ENCODE peak calls at places on chromosomes 12 and 14, in eight cellular contexts. F is endothelial cell, P is pancreas, Y is NB4, N is upper lobe of left lung, E is testis, U is IMR-90, R is Calu3. L is an unnamed sample.

GRCh38 chr14:101025131-101025530 is 121.6 kb upstream of the RTL1 start:
- DNase-seq in F (no peak), P (no peak), Y (no peak), N (no peak), E (no peak), U (no peak), R (no peak), L (no peak)

GRCh38 chr12:11085419-11085818 is 6.7 kb downstream of the TAS2R43 start:
- DNase-seq in F (no peak), P (no peak), Y (no peak), N (no peak), E (no peak), U (no peak), R (no peak), L (no peak)

GRCh38 chr14:90368946-90369721 is 27.7 kb upstream of the CALM1 start:
- DNase-seq in F (no peak), P (no peak), Y (no peak), N (no peak), E (no peak), U (peak), R (no peak), L (no peak)

GRCh38 chr14:92649934-92650545 is 98.4 kb downstream of the LGMN start:
- DNase-seq in F (no peak), P (peak), Y (peak), N (peak), E (peak), U (peak), R (no peak), L (no peak)

GRCh38 chr12:73220951-73221350 is 948.8 kb downstream of the TRHDE start:
- DNase-seq in F (no peak), P (no peak), Y (no peak), N (no peak), E (no peak), U (no peak), R (no peak), L (no peak)

GRCh38 chr12:111271674-111272418 is 97.0 kb downstream of the PHETA1 start:
- DNase-seq in F (no peak), P (no peak), Y (peak), N (no peak), E (no peak), U (no peak), R (no peak), L (no peak)

GRCh38 chr14:75960219-75960618 is 21.6 kb downstream of the TGFB3 start:
- DNase-seq in F (no peak), P (no peak), Y (no peak), N (no peak), E (no peak), U (no peak), R (no peak), L (no peak)

GRCh38 chr12:48075833-48076232 is 30.0 kb downstream of the SENP1 start:
- DNase-seq in F (no peak), P (no peak), Y (no peak), N (no peak), E (no peak), U (no peak), R (no peak), L (no peak)

GRCh38 chr12:49298160-49298559 is 3.2 kb downstream of the PRPH start:
- DNase-seq in F (no peak), P (no peak), Y (peak), N (no peak), E (peak), U (no peak), R (peak), L (no peak)

GRCh38 chr12:130626601-130627000 is 89.5 kb downstream of the RIMBP2 start:
- DNase-seq in F (no peak), P (no peak), Y (no peak), N (no peak), E (no peak), U (no peak), R (no peak), L (no peak)

GRCh38 chr14:44767646-44768173 is 194.0 kb downstream of the KLHL28 start:
- DNase-seq in F (no peak), P (no peak), Y (no peak), N (no peak), E (no peak), U (no peak), R (no peak), L (no peak)

GRCh38 chr14:64293976-64294671 is at the start of gene ESR2:
- DNase-seq in F (peak), P (peak), Y (no peak), N (peak), E (peak), U (peak), R (peak), L (peak)

GRCh38 chr12:53199700-53200099 is 7.4 kb downstream of the ITGB7 start:
- DNase-seq in F (no peak), P (no peak), Y (no peak), N (no peak), E (no peak), U (no peak), R (no peak), L (no peak)

GRCh38 chr14:89909586-89909985 is 44.9 kb downstream of the EFCAB11 start:
- DNase-seq in F (no peak), P (no peak), Y (no peak), N (no peak), E (no peak), U (no peak), R (no peak), L (no peak)

GRCh38 chr12:7806863-7807487 is 17.8 kb downstream of the NANOG start:
- DNase-seq in F (peak), P (peak), Y (peak), N (peak), E (peak), U (peak), R (peak), L (peak)

GRCh38 chr14:100875861-100876590 is 27.5 kb downstream of the RTL1 start:
- DNase-seq in F (no peak), P (no peak), Y (no peak), N (no peak), E (no peak), U (no peak), R (no peak), L (no peak)

GRCh38 chr12:62304560-62304959 is 44.4 kb downstream of the USP15 start:
- DNase-seq in F (no peak), P (no peak), Y (no peak), N (no peak), E (no peak), U (no peak), R (no peak), L (no peak)

GRCh38 chr12:122533841-122534240 is 6.8 kb downstream of the KNTC1 start:
- DNase-seq in F (no peak), P (no peak), Y (no peak), N (no peak), E (peak), U (peak), R (no peak), L (no peak)

GRCh38 chr14:96086032-96086431 is 46.9 kb downstream of the C14orf132 start:
- DNase-seq in F (no peak), P (no peak), Y (no peak), N (no peak), E (no peak), U (peak), R (peak), L (no peak)

GRCh38 chr12:6074979-6075585 is 49.4 kb downstream of the VWF start:
- DNase-seq in F (no peak), P (no peak), Y (peak), N (peak), E (no peak), U (no peak), R (no peak), L (no peak)

GRCh38 chr14:64423987-64424386 is 35.8 kb downstream of the MTHFD1 start:
- DNase-seq in F (no peak), P (no peak), Y (no peak), N (no peak), E (no peak), U (peak), R (no peak), L (no peak)

GRCh38 chr12:75812341-75813018 is 219.1 kb downstream of the PHLDA1 start:
- DNase-seq in F (no peak), P (no peak), Y (no peak), N (no peak), E (no peak), U (peak), R (no peak), L (no peak)

GRCh38 chr12:130916251-130916911 is 37.3 kb upstream of the ADGRD1 start:
- DNase-seq in F (peak), P (peak), Y (peak), N (peak), E (peak), U (peak), R (no peak), L (no peak)

GRCh38 chr12:76006028-76006916 is 25.3 kb downstream of the PHLDA1 start:
- DNase-seq in F (no peak), P (no peak), Y (no peak), N (no peak), E (no peak), U (no peak), R (no peak), L (no peak)

GRCh38 chr12:104420868-104421267 is 35.9 kb upstream of the CHST11 start:
- DNase-seq in F (no peak), P (no peak), Y (peak), N (no peak), E (no peak), U (no peak), R (no peak), L (no peak)

GRCh38 chr12:70543444-70543843 is 93.8 kb downstream of the PTPRB start:
- DNase-seq in F (no peak), P (no peak), Y (no peak), N (no peak), E (no peak), U (peak), R (no peak), L (no peak)

GRCh38 chr14:69247691-69248440 is 12.1 kb upstream of the GALNT16 start:
- DNase-seq in F (no peak), P (no peak), Y (no peak), N (no peak), E (peak), U (peak), R (no peak), L (no peak)

GRCh38 chr14:75906680-75907280 is 75.0 kb downstream of the TGFB3 start:
- DNase-seq in F (peak), P (peak), Y (peak), N (peak), E (peak), U (peak), R (peak), L (no peak)

GRCh38 chr12:26125451-26126339 is 858 bp upstream of the BHLHE41 start:
- DNase-seq in F (peak), P (peak), Y (peak), N (peak), E (peak), U (peak), R (peak), L (peak)

GRCh38 chr14:75711134-75711795 is 50.2 kb downstream of the TTLL5 start:
- DNase-seq in F (peak), P (no peak), Y (peak), N (peak), E (no peak), U (peak), R (peak), L (no peak)

GRCh38 chr14:61472801-61473376 is 151.5 kb downstream of the PRKCH start:
- DNase-seq in F (no peak), P (no peak), Y (peak), N (no peak), E (no peak), U (peak), R (no peak), L (no peak)

GRCh38 chr12:92977326-92977725 is 48.2 kb upstream of the EEA1 start:
- DNase-seq in F (no peak), P (no peak), Y (no peak), N (no peak), E (no peak), U (no peak), R (no peak), L (no peak)

GRCh38 chr14:50719911-50720759 is 52.0 kb upstream of the SAV1 start:
- DNase-seq in F (no peak), P (no peak), Y (no peak), N (no peak), E (no peak), U (peak), R (no peak), L (no peak)

GRCh38 chr14:78704965-78705364 is 534.8 kb downstream of the NRXN3 start:
- DNase-seq in F (no peak), P (no peak), Y (no peak), N (no peak), E (no peak), U (no peak), R (no peak), L (no peak)

GRCh38 chr12:113910751-113911272 is 55.3 kb downstream of the RBM19 start:
- DNase-seq in F (no peak), P (no peak), Y (no peak), N (no peak), E (no peak), U (no peak), R (no peak), L (no peak)

GRCh38 chr12:52659395-52659794 is 7.4 kb upstream of the KRT2 start:
- DNase-seq in F (no peak), P (no peak), Y (no peak), N (no peak), E (no peak), U (no peak), R (no peak), L (no peak)

GRCh38 chr14:89941830-89942377 is 12.6 kb downstream of the EFCAB11 start:
- DNase-seq in F (no peak), P (no peak), Y (no peak), N (no peak), E (no peak), U (no peak), R (no peak), L (no peak)

GRCh38 chr14:92800012-92800411 is 5.9 kb downstream of the GOLGA5 start:
- DNase-seq in F (no peak), P (no peak), Y (peak), N (no peak), E (no peak), U (no peak), R (no peak), L (no peak)

GRCh38 chr14:98227000-98227726 is 1044.8 kb downstream of the BCL11B start:
- DNase-seq in F (no peak), P (no peak), Y (no peak), N (no peak), E (no peak), U (no peak), R (no peak), L (no peak)

GRCh38 chr14:81018245-81018644 is 62.8 kb downstream of the TSHR start:
- DNase-seq in F (no peak), P (no peak), Y (peak), N (no peak), E (no peak), U (no peak), R (no peak), L (no peak)
- TF ChIP-seq CTCF in F (no peak), P (no peak), Y (no peak), N (no peak), E (no peak), U (no peak), R (no peak), L (no peak)

GRCh38 chr14:62614117-62614516 is 431.1 kb downstream of the KCNH5 start:
- DNase-seq in F (no peak), P (no peak), Y (no peak), N (no peak), E (no peak), U (no peak), R (no peak), L (no peak)

DNA sequence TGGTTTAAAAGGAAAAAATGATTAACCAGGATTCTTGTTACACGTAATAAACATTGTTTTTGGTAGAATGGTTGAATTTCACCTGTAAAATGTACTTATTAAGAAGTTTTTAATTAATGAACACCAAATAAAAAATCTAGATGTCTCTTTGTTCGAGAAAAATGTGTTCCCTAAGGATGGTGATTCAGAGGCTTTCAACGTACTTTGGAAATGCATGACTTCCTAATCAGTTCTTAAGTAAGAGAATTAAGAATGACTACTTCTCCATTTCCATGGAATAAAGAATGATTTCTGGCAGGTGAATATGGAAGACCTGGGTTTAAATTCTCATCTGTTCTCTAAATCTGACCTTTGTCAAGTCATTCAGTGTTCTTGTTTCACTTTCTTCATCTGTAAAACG is 428.6 kb downstream of the KCNH5 start:
- DNase-seq in F (no peak), P (no peak), Y (no peak), N (no peak), E (no peak), U (no peak), R (no peak), L (no peak)
- TF ChIP-seq CTCF in F (no peak), P (no peak), Y (no peak), N (no peak), E (no peak), U (no peak), R (no peak), L (no peak)

DNA sequence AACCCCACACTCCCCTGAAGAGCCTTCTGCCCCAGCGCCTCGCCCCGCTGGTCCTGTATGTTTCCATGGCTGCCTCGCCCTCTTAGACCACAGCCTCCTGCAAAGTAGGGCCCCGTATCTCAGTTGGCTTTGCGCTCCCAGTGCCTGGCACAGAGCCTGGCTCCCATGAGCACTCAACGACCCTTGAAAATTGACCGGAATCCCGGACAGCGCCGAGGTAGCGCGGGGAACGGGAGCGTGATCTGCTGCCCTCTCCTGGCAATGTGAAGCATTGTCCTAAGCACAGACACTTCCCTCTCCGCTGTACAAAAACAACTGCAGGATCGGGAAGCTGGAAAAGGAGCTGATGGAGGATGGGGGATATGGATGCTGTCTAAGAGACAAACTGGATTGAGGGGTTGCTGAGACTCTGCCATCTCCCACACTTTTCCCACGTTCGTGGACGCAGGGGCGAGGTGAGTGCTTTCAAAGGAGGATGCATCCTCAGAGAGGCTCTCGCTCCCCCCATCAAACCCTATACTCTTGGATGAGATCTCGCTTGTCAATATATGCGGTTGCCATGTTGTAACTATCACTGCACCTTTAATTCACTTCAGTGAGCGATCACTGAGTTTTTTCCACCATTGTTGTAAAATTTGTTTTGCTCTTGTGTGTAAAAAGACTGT is 10.7 kb upstream of the FKBP4 start:
- DNase-seq in F (peak), P (peak), Y (peak), N (peak), E (peak), U (peak), R (peak), L (peak)
- TF ChIP-seq CTCF in F (peak), P (peak), Y (peak), N (peak), E (peak), U (peak), R (peak), L (peak)

GRCh38 chr12:68453876-68454275 is 121.7 kb upstream of the MDM1 start:
- DNase-seq in F (no peak), P (no peak), Y (no peak), N (no peak), E (no peak), U (no peak), R (no peak), L (no peak)

GRCh38 chr12:68453278-68453677 is 121.1 kb upstream of the MDM1 start:
- DNase-seq in F (no peak), P (no peak), Y (no peak), N (no peak), E (no peak), U (no peak), R (no peak), L (no peak)

GRCh38 chr12:68451261-68452091 is 119.3 kb upstream of the MDM1 start:
- DNase-seq in F (no peak), P (peak), Y (peak), N (peak), E (peak), U (peak), R (no peak), L (no peak)

GRCh38 chr12:68454855-68455254 is 122.7 kb upstream of the MDM1 start:
- DNase-seq in F (no peak), P (no peak), Y (no peak), N (no peak), E (no peak), U (no peak), R (no peak), L (no peak)

GRCh38 chr12:68455676-68456345 is 123.6 kb upstream of the MDM1 start:
- DNase-seq in F (no peak), P (no peak), Y (peak), N (peak), E (no peak), U (peak), R (no peak), L (no peak)
- TF ChIP-seq CTCF in F (no peak), P (no peak), Y (no peak), N (no peak), E (no peak), U (no peak), R (no peak), L (no peak)

GRCh38 chr14:105022276-105022670 is 1.4 kb upstream of the CDCA4 start:
- DNase-seq in F (no peak), P (no peak), Y (no peak), N (no peak), E (no peak), U (no peak), R (no peak), L (no peak)

GRCh38 chr14:105021656-105022275 is 883 bp upstream of the CDCA4 start:
- DNase-seq in F (peak), P (peak), Y (peak), N (peak), E (peak), U (peak), R (peak), L (no peak)

GRCh38 chr14:105019861-105020814 is 745 bp downstream of the CDCA4 start:
- DNase-seq in F (peak), P (peak), Y (peak), N (peak), E (no peak), U (peak), R (peak), L (no peak)

GRCh38 chr14:105023144-105023543 is 2.3 kb upstream of the CDCA4 start:
- DNase-seq in F (no peak), P (no peak), Y (no peak), N (no peak), E (no peak), U (no peak), R (no peak), L (no peak)

DNA sequence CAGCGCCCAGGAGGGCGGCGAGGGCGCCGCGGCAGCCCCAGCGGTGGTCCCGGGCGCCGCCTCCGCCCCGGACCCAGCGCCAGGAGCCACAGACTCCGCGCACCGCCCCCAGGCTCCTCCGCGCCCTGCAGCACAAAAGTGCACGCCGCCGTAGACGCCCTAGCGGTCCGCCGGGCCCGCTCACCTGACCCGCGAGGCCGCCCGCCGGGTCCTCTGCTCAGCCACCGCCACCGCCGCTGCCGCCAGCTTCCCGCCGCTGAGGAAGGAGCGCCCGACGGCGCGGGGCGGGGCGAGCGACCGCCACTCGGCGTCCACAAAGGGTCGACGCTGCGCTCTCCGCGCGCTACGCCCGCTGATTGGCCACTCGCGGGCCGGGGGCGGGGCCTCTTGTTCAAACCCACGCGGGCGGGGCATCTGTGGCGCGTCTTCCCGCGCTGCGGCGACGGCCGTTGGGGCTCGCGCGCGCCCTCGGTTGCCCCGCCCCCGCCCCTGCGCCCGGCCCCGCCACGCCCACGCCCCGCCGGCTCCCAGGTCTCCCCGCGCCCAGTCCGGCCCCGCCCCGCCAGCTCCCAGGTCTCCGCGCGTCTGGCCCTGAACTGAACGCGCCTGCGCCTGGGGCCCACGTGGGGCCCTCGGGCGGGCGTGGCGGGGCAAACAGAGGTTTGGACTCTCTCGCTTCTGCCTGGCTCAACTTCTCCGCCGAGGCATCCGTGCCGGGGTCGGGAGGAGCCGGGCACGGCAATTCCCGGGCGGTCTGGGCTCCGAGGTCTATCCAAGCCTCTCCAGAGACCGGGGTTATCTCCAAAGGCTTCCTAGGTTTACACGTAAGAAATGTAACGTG is at the start of gene CDCA4:
- DNase-seq in F (peak), P (peak), Y (peak), N (peak), E (peak), U (peak), R (peak), L (peak)
- TF ChIP-seq CTCF in F (peak), P (no peak), Y (no peak), N (no peak), E (no peak), U (no peak), R (no peak), L (peak)

GRCh38 chr12:102811125-102811737 is 105.8 kb downstream of the PAH start:
- DNase-seq in F (peak), P (no peak), Y (peak), N (no peak), E (peak), U (no peak), R (peak), L (no peak)
- TF ChIP-seq CTCF in F (peak), P (peak), Y (peak), N (no peak), E (peak), U (peak), R (peak), L (peak)

L was measured in type B pancreatic cell.